ENCODE peak calls at places on chromosomes 7 and 10, in six cellular contexts. A, Y, U, N, T and K are unnamed samples.

GRCh38 chr10:5970066-5970465 is 7.3 kb downstream of the IL15RA start:
- DNase-seq in Y (no peak), N (no peak), U (no peak), A (no peak), T (no peak), K (no peak)

GRCh38 chr7:80070391-80070790 is 64.2 kb upstream of the GNAI1 start:
- DNase-seq in Y (no peak), T (no peak), A (no peak), N (no peak), U (no peak), K (no peak)

GRCh38 chr10:112763916-112764520 is 186.0 kb upstream of the TCF7L2 start:
- DNase-seq in A (no peak), U (no peak), T (no peak), N (no peak), Y (no peak), K (no peak)

GRCh38 chr10:78337016-78337415 is 303.4 kb downstream of the RPS24 start:
- DNase-seq in U (no peak), N (no peak), T (no peak), A (no peak), Y (no peak), K (no peak)

GRCh38 chr10:71342850-71343773 is 24.1 kb downstream of the SLC29A3 start:
- DNase-seq in N (no peak), Y (no peak), T (no peak), U (peak), A (no peak), K (no peak)

GRCh38 chr10:119724630-119725549 is 960 bp upstream of the INPP5F start:
- DNase-seq in A (no peak), N (no peak), T (no peak), Y (peak), U (peak), K (no peak)

GRCh38 chr10:127243490-127244272 is 47.3 kb upstream of the INSYN2A start:
- DNase-seq in A (no peak), N (peak), U (no peak), T (no peak), Y (peak), K (peak)

GRCh38 chr7:101018271-101019167 is 1.4 kb upstream of the MUC17 start:
- DNase-seq in U (no peak), Y (no peak), N (no peak), A (no peak), T (no peak), K (no peak)

GRCh38 chr7:108499575-108499974 is 26.4 kb downstream of the PNPLA8 start:
- DNase-seq in N (no peak), A (no peak), Y (no peak), T (no peak), U (no peak), K (peak)

GRCh38 chr7:105773030-105773460 is 103.4 kb downstream of the ATXN7L1 start:
- DNase-seq in U (no peak), Y (peak), T (no peak), A (no peak), N (no peak), K (no peak)

GRCh38 chr7:118350260-118350659 is 125.8 kb downstream of the ANKRD7 start:
- DNase-seq in Y (no peak), A (no peak), U (no peak), N (no peak), T (no peak), K (no peak)

GRCh38 chr7:27405780-27406179 is 163.2 kb downstream of the EVX1 start:
- DNase-seq in Y (no peak), U (no peak), N (no peak), A (no peak), T (no peak), K (no peak)

GRCh38 chr10:103592186-103593021 is 98.9 kb downstream of the NEURL1 start:
- DNase-seq in U (peak), A (no peak), T (no peak), Y (peak), N (no peak), K (no peak)